ENCODE peak calls at places on chromosomes 2 and 18, in six cellular contexts. I is prostate gland, R is A549, O is tibial artery, Q is psoas muscle, D is fibroblast of lung. A is an unnamed sample.

GRCh38 chr2:158776236-158776635 is 18.9 kb upstream of the DAPL1 start:
- DNase-seq in O (no peak), D (no peak), I (no peak), R (no peak), Q (no peak), A (no peak)

GRCh38 chr2:30259071-30259470 is 27.7 kb downstream of the LBH start:
- DNase-seq in O (no peak), D (no peak), R (no peak), I (no peak), Q (no peak), A (no peak)

GRCh38 chr2:155692108-155692507 is 640.4 kb downstream of the NR4A2 start:
- DNase-seq in O (no peak), D (no peak), Q (no peak), I (no peak), R (no peak), A (no peak)

GRCh38 chr2:156486175-156486574 is 50.0 kb downstream of the GPD2 start:
- DNase-seq in D (peak; percentile 58), I (no peak), O (no peak), Q (no peak), R (peak; percentile 10), A (no peak)

GRCh38 chr2:222936705-222937104 is 75.9 kb downstream of the ACSL3 start:
- DNase-seq in O (no peak), R (no peak), I (no peak), Q (no peak), D (no peak), A (no peak)

GRCh38 chr2:148533004-148533403 is 111.5 kb upstream of the EPC2 start:
- DNase-seq in R (no peak), Q (no peak), O (no peak), D (no peak), I (no peak), A (no peak)

GRCh38 chr2:142542431-142542910 is 335.0 kb upstream of the KYNU start:
- DNase-seq in D (no peak), R (no peak), Q (no peak), I (no peak), O (no peak), A (no peak)

GRCh38 chr2:65409045-65409444 is 23.4 kb downstream of the SPRED2 start:
- DNase-seq in D (no peak), O (no peak), I (no peak), R (no peak), Q (no peak), A (no peak)

GRCh38 chr18:76459687-76460350 is 35.2 kb downstream of the ZNF516 start:
- DNase-seq in I (peak; percentile 85), D (peak; percentile 100), Q (peak; percentile 59), R (peak; percentile 81), O (no peak), A (peak; percentile 78)

GRCh38 chr2:227890495-227891079 is 19.2 kb downstream of the DAW1 start:
- DNase-seq in I (no peak), O (no peak), Q (no peak), D (peak; percentile 30), R (peak; percentile 54), A (no peak)

GRCh38 chr2:235270291-235270690 is 223.6 kb upstream of the AGAP1 start:
- DNase-seq in O (no peak), I (no peak), Q (no peak), R (no peak), D (no peak), A (no peak)

GRCh38 chr18:35084494-35085449 is 43.6 kb downstream of the MAPRE2 start:
- DNase-seq in D (peak; percentile 29), I (no peak), Q (no peak), O (no peak), R (no peak), A (no peak)

GRCh38 chr2:66443977-66444855 is 9.3 kb downstream of the MEIS1 start:
- DNase-seq in I (no peak), R (no peak), O (no peak), D (no peak), Q (peak; percentile 33), A (peak; percentile 54)

GRCh38 chr2:66446924-66447323 is 12.0 kb downstream of the MEIS1 start:
- DNase-seq in R (no peak), O (no peak), D (no peak), Q (no peak), I (no peak), A (no peak)

GRCh38 chr2:66446178-66446860 is 11.4 kb downstream of the MEIS1 start:
- DNase-seq in I (no peak), O (no peak), D (peak; percentile 78), Q (peak; percentile 60), R (no peak), A (peak; percentile 69)

GRCh38 chr2:66445076-66445724 is 10.3 kb downstream of the MEIS1 start:
- DNase-seq in I (no peak), D (peak; percentile 68), Q (peak; percentile 25), O (no peak), R (no peak), A (peak; percentile 60)

DNA sequence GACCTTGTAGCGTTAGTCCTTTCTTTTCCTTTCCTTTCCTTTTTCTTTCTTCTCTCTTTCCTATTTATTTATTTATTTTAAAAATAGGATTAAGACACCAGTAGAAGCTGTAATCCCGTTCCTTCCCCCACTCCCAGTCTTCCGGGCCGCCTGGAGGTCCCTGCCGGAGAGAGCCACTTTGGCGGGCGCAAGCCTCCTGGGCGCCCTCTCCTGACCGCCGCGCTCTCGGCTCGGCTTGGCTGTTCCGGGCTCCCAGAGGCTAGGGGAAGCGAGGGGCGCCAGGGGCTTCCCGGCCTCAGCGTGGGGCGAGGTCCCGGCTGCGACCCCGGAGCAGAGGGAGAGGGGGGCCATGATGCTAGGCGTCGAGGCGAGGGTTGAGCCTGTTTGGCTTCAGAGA is 10.9 kb downstream of the MEIS1 start:
- DNase-seq in Q (peak; percentile 30), O (no peak), I (no peak), D (no peak), R (no peak), A (no peak)
- H3K27ac ChIP-seq in Q (peak overlapping the region; percentile 46), O (peak overlapping the region; percentile 62), I (peak overlapping the region; percentile 87), D (peak overlapping the region; percentile 97), R (no peak overlapping the region), A (peak overlapping the region; percentile 87)

GRCh38 chr18:80159713-80160636 is 50.9 kb downstream of the ADNP2 start:
- DNase-seq in Q (peak; percentile 32), D (no peak), I (no peak), R (no peak), O (no peak), A (peak; percentile 47)
- TF ChIP-seq CTCF in Q (peak; percentile 34), D (peak; percentile 33), I (peak; percentile 35), R (no peak), O (peak; percentile 24), A (peak; percentile 31)

GRCh38 chr2:9740382-9741040 is 102.8 kb upstream of the TAF1B start:
- DNase-seq in D (peak; percentile 18), R (no peak), Q (no peak), O (no peak), I (no peak), A (no peak)

GRCh38 chr2:9738062-9738717 is 105.1 kb upstream of the TAF1B start:
- DNase-seq in Q (no peak), D (no peak), I (no peak), R (no peak), O (no peak), A (no peak)

GRCh38 chr2:9737053-9737875 is 106.0 kb upstream of the TAF1B start:
- DNase-seq in D (no peak), O (no peak), Q (no peak), I (no peak), R (peak; percentile 33), A (no peak)

GRCh38 chr2:9739508-9739907 is 103.8 kb upstream of the TAF1B start:
- DNase-seq in D (no peak), O (peak; percentile 77), I (no peak), R (no peak), Q (peak; percentile 79), A (peak; percentile 36)

DNA sequence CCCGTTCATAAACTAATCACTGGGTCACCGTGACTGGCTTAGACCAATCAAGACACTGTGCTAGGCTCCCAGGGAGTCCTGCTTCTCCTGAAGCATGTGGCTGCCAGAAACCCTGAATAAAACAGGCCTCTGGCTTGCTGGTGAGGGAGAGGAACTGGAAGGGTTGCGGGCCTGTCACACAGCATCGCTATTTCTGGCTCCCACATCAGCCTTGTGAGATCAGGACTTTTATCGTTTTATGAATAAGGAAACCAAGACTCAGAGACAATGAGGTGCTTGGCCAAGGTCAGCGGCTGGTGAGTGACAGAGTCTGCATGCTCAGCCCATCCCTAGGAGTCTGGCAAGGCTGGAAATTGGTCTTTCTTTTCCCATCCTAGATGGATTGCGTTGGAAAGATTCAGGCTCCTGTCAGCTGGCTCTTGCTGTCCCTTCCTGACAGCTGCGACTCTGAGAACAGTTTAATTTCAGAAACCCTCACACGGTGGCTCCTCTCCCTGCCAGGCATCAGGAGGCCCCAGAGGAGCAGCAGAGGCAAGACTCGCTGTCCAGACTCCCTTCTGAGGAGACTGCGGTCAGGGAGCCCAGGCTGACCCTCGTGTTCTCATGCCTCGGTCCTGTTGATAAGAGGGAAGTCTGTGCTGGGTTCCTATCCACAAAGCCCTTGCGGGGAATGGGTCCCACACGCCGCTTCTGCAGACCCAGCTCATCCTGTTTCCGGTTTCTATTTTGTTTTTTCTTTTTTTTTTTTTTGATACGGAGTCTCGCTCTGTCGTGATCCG is 104.4 kb upstream of the TAF1B start:
- DNase-seq in O (no peak), R (no peak), I (no peak), Q (no peak), D (no peak), A (no peak)
- H3K27ac ChIP-seq in O (peak overlapping the region; percentile 54), R (no peak overlapping the region), I (no peak overlapping the region), Q (peak overlapping the region; percentile 92), D (peak overlapping the region; percentile 37), A (no peak overlapping the region)

GRCh38 chr18:1513519-1513918 is 608.8 kb downstream of the ADCYAP1 start:
- DNase-seq in I (no peak), D (no peak), Q (no peak), O (no peak), R (no peak), A (no peak)
- TF ChIP-seq CTCF in I (no peak), D (no peak), Q (no peak), O (no peak), R (no peak), A (no peak)

GRCh38 chr2:225040862-225041209 is 1.4 kb downstream of the DOCK10 start:
- DNase-seq in R (peak; percentile 41), Q (no peak), D (peak; percentile 13), I (no peak), O (no peak), A (no peak)
- H3K27ac ChIP-seq in R (peak overlapping the region; percentile 96), Q (no peak overlapping the region), D (peak overlapping the region; percentile 51), I (no peak overlapping the region), O (no peak overlapping the region), A (no peak overlapping the region)

GRCh38 chr2:27217173-27218121 is at the start of gene CAD:
- DNase-seq in O (peak; percentile 93), R (peak; percentile 92), Q (peak; percentile 88), I (peak; percentile 78), D (peak; percentile 85), A (peak; percentile 85)
- TF ChIP-seq CTCF in O (peak; percentile 36), R (no peak), Q (peak; percentile 11), I (peak; percentile 35), D (no peak), A (peak; percentile 52)

A was measured in body of pancreas.